ENCODE peak calls at places on chromosomes 6 and 20, in four cellular contexts. J is ACHN, N is iris pigment epithelial cell, U is GM12865. D is an unnamed sample.

GRCh38 chr6:119620846-119621570 is 271.4 kb upstream of the MAN1A1 start:
- DNase-seq in U (no peak), J (peak), N (peak), D (no peak)

GRCh38 chr6:30821862-30822784 is 62.2 kb upstream of the DDR1 start:
- DNase-seq in J (peak), N (peak), U (peak), D (no peak)

GRCh38 chr6:170208171-170208601 is 82.7 kb downstream of the DLL1 start:
- DNase-seq in N (no peak), J (no peak), U (no peak), D (no peak)

GRCh38 chr6:381742-382461 is 9.7 kb upstream of the IRF4 start:
- DNase-seq in J (no peak), U (no peak), N (no peak), D (no peak)

GRCh38 chr6:161079566-161080262 is 88.1 kb downstream of the MAP3K4 start:
- DNase-seq in U (no peak), J (no peak), N (peak), D (peak)

GRCh38 chr6:41204156-41204555 is 3.2 kb upstream of the TREML2 start:
- DNase-seq in J (no peak), N (no peak), U (no peak), D (no peak)

GRCh38 chr6:108031968-108032367 is 42.6 kb downstream of the OSTM1 start:
- DNase-seq in N (no peak), U (no peak), J (no peak), D (no peak)

GRCh38 chr20:4082406-4083102 is 67.2 kb upstream of the RNF24 start:
- DNase-seq in J (no peak), N (peak), U (peak), D (peak)

GRCh38 chr20:44648579-44648978 is 2.9 kb downstream of the ADA start:
- DNase-seq in J (no peak), U (no peak), N (no peak), D (no peak)

GRCh38 chr6:140441256-140441655 is 1066.8 kb upstream of the CITED2 start:
- DNase-seq in J (peak), N (peak), U (peak), D (no peak)

GRCh38 chr6:159692303-159693127 is 526 bp downstream of the SOD2 start:
- DNase-seq in J (peak), U (peak), N (peak), D (peak)

GRCh38 chr20:43241057-43241702 is 51.5 kb upstream of the PTPRT start:
- DNase-seq in N (no peak), U (no peak), J (no peak), D (no peak)

GRCh38 chr6:85455627-85456026 is 5.7 kb downstream of the NT5E start:
- DNase-seq in U (no peak), J (no peak), N (no peak), D (no peak)

GRCh38 chr20:12047838-12048432 is 130.2 kb downstream of the BTBD3 start:
- DNase-seq in N (peak), U (no peak), J (no peak), D (no peak)

GRCh38 chr6:151044465-151045441 is 179.3 kb downstream of the MTHFD1L start:
- DNase-seq in N (peak), U (no peak), J (peak), D (no peak)

GRCh38 chr6:154962751-154963150 is 32.4 kb upstream of the TIAM2 start:
- DNase-seq in U (no peak), J (peak), N (peak), D (no peak)

GRCh38 chr6:155582016-155582991 is 126.7 kb upstream of the NOX3 start:
- DNase-seq in N (no peak), J (no peak), U (no peak), D (no peak)

GRCh38 chr6:3355358-3356055 is 96.8 kb downstream of the PSMG4 start:
- DNase-seq in U (no peak), J (peak), N (peak), D (no peak)

GRCh38 chr6:132070356-132070755 is 119.2 kb upstream of the CCN2 start:
- DNase-seq in J (no peak), U (no peak), N (no peak), D (no peak)

GRCh38 chr20:60957621-60958020 is 294.4 kb upstream of the CDH4 start:
- DNase-seq in N (no peak), J (no peak), U (no peak), D (no peak)

GRCh38 chr20:31841928-31842327 is 3.5 kb downstream of the FOXS1 start:
- DNase-seq in U (no peak), J (peak), N (peak), D (no peak)

GRCh38 chr6:29926081-29926794 is 16.1 kb upstream of the HLA-A start:
- DNase-seq in U (peak), J (no peak), N (peak), D (peak)

GRCh38 chr6:56364482-56365313 is 117.3 kb upstream of the COL21A1 start:
- DNase-seq in U (peak), N (peak), J (no peak), D (no peak)

GRCh38 chr6:151239603-151240035 is at the start of gene AKAP12:
- DNase-seq in N (peak), J (no peak), U (no peak), D (no peak)

GRCh38 chr20:19492116-19492515 is 265.9 kb upstream of the RIN2 start:
- DNase-seq in U (no peak), J (no peak), N (no peak), D (no peak)

GRCh38 chr6:10347561-10348327 is 67.1 kb downstream of the TFAP2A start:
- DNase-seq in U (no peak), N (peak), J (peak), D (no peak)

GRCh38 chr6:137931849-137932465 is 64.9 kb downstream of the TNFAIP3 start:
- DNase-seq in U (no peak), N (no peak), J (no peak), D (no peak)

GRCh38 chr6:108983151-108983550 is 111.5 kb downstream of the SESN1 start:
- DNase-seq in N (peak), U (no peak), J (no peak), D (no peak)

GRCh38 chr20:10466325-10466724 is 31.2 kb downstream of the SLX4IP start:
- DNase-seq in N (no peak), U (no peak), J (no peak), D (no peak)

GRCh38 chr6:16334671-16335070 is 96.3 kb downstream of the GMPR start:
- DNase-seq in N (peak), J (peak), U (no peak), D (no peak)

GRCh38 chr6:128963561-128963960 is 80.6 kb downstream of the LAMA2 start:
- DNase-seq in U (no peak), J (no peak), N (peak), D (no peak)

GRCh38 chr6:137013738-137014602 is 30.8 kb downstream of the IL20RA start:
- DNase-seq in N (peak), U (no peak), J (peak), D (no peak)

GRCh38 chr6:142313284-142313683 is 11.5 kb downstream of the ADGRG6 start:
- DNase-seq in N (peak), U (no peak), J (peak), D (no peak)

GRCh38 chr20:63826753-63827152 is 4.3 kb downstream of the ZBTB46 start:
- DNase-seq in N (no peak), J (no peak), U (no peak), D (no peak)

GRCh38 chr6:110944681-110945151 is 13.8 kb upstream of the GTF3C6 start:
- DNase-seq in N (peak), U (peak), J (peak), D (peak)

GRCh38 chr6:70846207-70846835 is 110.5 kb downstream of the B3GAT2 start:
- DNase-seq in J (no peak), N (no peak), U (no peak), D (no peak)

GRCh38 chr20:21548390-21549035 is 34.6 kb upstream of the NKX2-2 start:
- DNase-seq in N (no peak), U (peak), J (no peak), D (peak)

GRCh38 chr6:137402143-137402542 is 92.1 kb downstream of the OLIG3 start:
- DNase-seq in N (no peak), U (no peak), J (no peak), D (no peak)

GRCh38 chr6:168390746-168391400 is 50.1 kb upstream of the SMOC2 start:
- DNase-seq in U (no peak), N (no peak), J (no peak), D (no peak)

D was measured in activated T-helper 1 cell treated with anti-CD3 and anti-CD28 coated beads, Interleukin-12 subunit alpha, Interleukin-12 subunit beta, Interleukin-2, Interleukin-4 antibody, amounts not matched to agents 30 ng/mL and 10 ng/mL and 1 ng/mL, durations not matched to agents 14 hours and 24 hours and 36 hours.